ENCODE peak calls at places on chromosomes 13 and 19, in six cellular contexts. V, Z, K, B, L and O are unnamed samples. For H3K4me1, the result is how much of the 10 kb centered on the place peaks cover.

GRCh38 chr19:48962029-48962848 is 2.9 kb upstream of the FTL start:
- DNase-seq in V (peak), K (no peak), Z (peak), B (peak), L (peak), O (peak)

GRCh38 chr19:17863520-17864182 is 3.9 kb downstream of the RPL18A start:
- DNase-seq in B (no peak), V (no peak), K (no peak), L (no peak), Z (no peak), O (no peak)

GRCh38 chr19:37867831-37868230 is 38.6 kb downstream of the WDR87 start:
- DNase-seq in V (no peak), K (peak), Z (no peak), L (no peak), B (no peak), O (no peak)

GRCh38 chr13:113935523-113935922 is 38.4 kb downstream of the C13orf46 start:
- DNase-seq in V (no peak), K (no peak), Z (peak), B (no peak), L (no peak), O (peak)

GRCh38 chr13:89066868-89067466 is 1395.8 kb downstream of the SLITRK5 start:
- DNase-seq in L (no peak), V (no peak), B (no peak), Z (no peak), K (peak), O (no peak)

GRCh38 chr19:29806098-29806866 is 5.5 kb upstream of the CCNE1 start:
- DNase-seq in V (peak), K (peak), B (peak), Z (peak), L (peak), O (peak)

GRCh38 chr19:5927439-5927821 is 13.4 kb downstream of the CAPS start:
- DNase-seq in Z (no peak), K (no peak), V (no peak), B (no peak), L (no peak), O (no peak)

GRCh38 chr19:42051166-42052115 is 18.6 kb downstream of the GRIK5 start:
- DNase-seq in V (no peak), B (no peak), K (no peak), L (no peak), Z (no peak), O (no peak)

GRCh38 chr13:40074338-40074737 is 418.9 kb downstream of the COG6 start:
- DNase-seq in K (peak), B (no peak), L (no peak), Z (no peak), V (no peak), O (no peak)

GRCh38 chr19:10516671-10517286 is 468 bp downstream of the S1PR5 start:
- DNase-seq in Z (no peak), L (no peak), K (no peak), V (no peak), B (no peak), O (no peak)

GRCh38 chr13:73416093-73416492 is 357.3 kb downstream of the KLF5 start:
- DNase-seq in Z (no peak), L (no peak), K (peak), B (no peak), V (no peak), O (no peak)

GRCh38 chr19:10292206-10292788 is 2.5 kb downstream of the ICAM5 start:
- DNase-seq in K (no peak), Z (peak), V (peak), L (peak), B (peak), O (peak)

GRCh38 chr19:30666301-30666803 is 294.2 kb downstream of the ZNF536 start:
- DNase-seq in L (no peak), K (no peak), B (no peak), V (peak), Z (no peak), O (no peak)

GRCh38 chr19:42323473-42323851 is 2.0 kb upstream of the MEGF8 start:
- DNase-seq in L (no peak), Z (no peak), V (no peak), B (no peak), K (no peak), O (no peak)

GRCh38 chr13:105464249-105464648 is 1071.2 kb downstream of the EFNB2 start:
- DNase-seq in Z (no peak), K (peak), L (no peak), B (no peak), V (no peak), O (no peak)

GRCh38 chr13:48000559-48001126 is 430 bp downstream of the SUCLA2 start:
- DNase-seq in B (no peak), L (no peak), V (no peak), Z (no peak), K (no peak), O (peak)

GRCh38 chr19:49168421-49168820 is 10.8 kb downstream of the TRPM4 start:
- DNase-seq in B (peak), L (no peak), K (no peak), V (no peak), Z (no peak), O (no peak)

GRCh38 chr13:20227288-20227687 is 4.8 kb downstream of the GJB6 start:
- DNase-seq in K (no peak), B (no peak), V (no peak), Z (no peak), L (no peak), O (no peak)

GRCh38 chr13:104024416-104025170 is 958.4 kb upstream of the SLC10A2 start:
- DNase-seq in K (peak), Z (no peak), L (no peak), B (no peak), V (no peak), O (no peak)

GRCh38 chr19:6164906-6165531 is 29.6 kb downstream of the ACSBG2 start:
- DNase-seq in B (no peak), K (no peak), Z (no peak), L (no peak), V (no peak), O (no peak)

DNA sequence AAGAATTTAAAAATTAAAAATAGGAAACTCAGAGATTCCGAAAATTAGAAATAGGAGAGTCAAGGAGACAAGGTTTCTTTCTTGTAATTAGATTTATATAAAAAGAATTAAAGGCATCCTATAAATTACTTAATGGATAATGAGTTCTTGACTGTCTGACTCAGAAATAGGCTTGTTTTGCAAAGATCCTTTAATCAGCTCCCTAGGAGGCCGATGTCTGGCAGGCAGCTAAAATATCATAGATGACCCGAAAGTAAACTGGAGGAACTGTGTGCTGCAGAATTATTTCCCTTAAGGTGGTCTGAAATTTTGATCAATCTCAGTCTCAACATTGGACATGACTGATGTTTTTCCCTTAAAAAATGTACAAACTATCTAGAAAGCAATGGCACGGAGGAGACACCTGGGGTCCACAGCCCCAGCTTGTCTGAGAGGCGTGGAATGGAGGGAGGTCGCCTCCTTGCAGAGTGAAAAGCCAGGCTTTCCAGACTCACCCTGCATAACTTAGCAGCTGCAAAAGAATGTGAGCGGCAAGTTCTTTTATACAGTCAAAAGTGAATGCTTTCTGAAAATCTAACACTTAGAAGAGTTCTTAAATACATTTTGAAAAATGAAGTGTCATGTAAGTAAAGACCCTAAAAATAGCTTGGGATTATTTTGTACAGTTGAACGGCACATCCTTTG is 44.7 kb downstream of the MBNL2 start:
- DNase-seq in Z (no peak), K (peak), V (no peak), B (no peak), L (no peak), O (no peak)
- H3K4me1 ChIP-seq in Z (half or more), K (under half), V (under half), B (under half), L (under half), O (under half)

GRCh38 chr19:24055548-24055947 is 31.4 kb upstream of the ZNF254 start:
- DNase-seq in L (no peak), Z (no peak), K (no peak), B (no peak), V (no peak), O (no peak)
- H3K27ac ChIP-seq in L (no peak), Z (no peak), K (no peak), B (no peak), V (no peak), O (no peak)

GRCh38 chr19:40597329-40597838 is 3.8 kb upstream of the LTBP4 start:
- DNase-seq in Z (no peak), V (no peak), L (no peak), B (no peak), K (no peak), O (no peak)

GRCh38 chr19:40598121-40598917 is 2.9 kb upstream of the LTBP4 start:
- DNase-seq in K (peak), V (peak), B (peak), L (peak), Z (peak), O (peak)

GRCh38 chr19:40599331-40600085 is 1.7 kb upstream of the LTBP4 start:
- DNase-seq in L (no peak), V (no peak), B (no peak), Z (peak), K (no peak), O (peak)

GRCh38 chr19:40600086-40600917 is 867 bp upstream of the LTBP4 start:
- DNase-seq in V (no peak), L (no peak), K (no peak), Z (peak), B (no peak), O (peak)

GRCh38 chr19:40598918-40599307 is 2.3 kb upstream of the LTBP4 start:
- DNase-seq in K (no peak), B (no peak), Z (peak), L (no peak), V (no peak), O (no peak)
- H3K4me1 ChIP-seq in K (under half), B (under half), Z (half or more), L (under half), V (half or more), O (under half)

GRCh38 chr19:33686687-33687541 is 65.2 kb downstream of the CHST8 start:
- DNase-seq in Z (peak), B (peak), K (no peak), L (no peak), V (peak), O (no peak)
- H3K27ac ChIP-seq in Z (no peak), B (no peak), K (no peak), L (no peak), V (no peak), O (no peak)

GRCh38 chr13:33128134-33128533 is 111.9 kb downstream of the KL start:
- DNase-seq in B (no peak), K (no peak), Z (no peak), V (no peak), L (no peak), O (no peak)

GRCh38 chr13:33132644-33133440 is 116.6 kb downstream of the KL start:
- DNase-seq in B (no peak), L (no peak), Z (no peak), V (no peak), K (peak), O (no peak)

GRCh38 chr13:33126909-33127607 is 110.8 kb downstream of the KL start:
- DNase-seq in V (no peak), K (peak), Z (no peak), B (peak), L (no peak), O (no peak)

GRCh38 chr13:33129094-33129832 is 113.0 kb downstream of the KL start:
- DNase-seq in Z (no peak), L (no peak), K (no peak), V (no peak), B (peak), O (no peak)

DNA sequence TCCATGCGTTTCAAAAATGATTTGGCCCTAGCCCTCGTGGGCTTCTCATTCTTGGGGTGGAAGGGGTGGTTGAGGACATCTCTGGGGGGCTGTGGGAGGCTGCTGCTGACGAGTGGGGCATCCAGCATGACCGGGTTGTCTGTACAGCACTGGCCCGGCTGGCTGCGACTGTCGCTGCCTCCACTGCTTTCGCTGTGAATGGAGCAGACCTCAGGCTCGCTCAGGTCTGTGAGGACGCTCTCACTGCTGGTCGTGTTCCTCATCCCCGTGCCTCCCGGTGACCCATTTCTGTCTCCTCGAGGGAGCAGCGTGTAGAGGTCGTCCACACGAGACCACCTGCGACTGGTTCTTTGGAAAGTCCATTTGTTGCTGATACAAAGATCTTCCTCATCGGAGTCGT is 113.7 kb downstream of the KL start:
- DNase-seq in B (no peak), K (no peak), V (no peak), Z (no peak), L (no peak), O (no peak)
- H3K4me1 ChIP-seq in B (under half), K (under half), V (under half), Z (under half), L (under half), O (under half)

DNA sequence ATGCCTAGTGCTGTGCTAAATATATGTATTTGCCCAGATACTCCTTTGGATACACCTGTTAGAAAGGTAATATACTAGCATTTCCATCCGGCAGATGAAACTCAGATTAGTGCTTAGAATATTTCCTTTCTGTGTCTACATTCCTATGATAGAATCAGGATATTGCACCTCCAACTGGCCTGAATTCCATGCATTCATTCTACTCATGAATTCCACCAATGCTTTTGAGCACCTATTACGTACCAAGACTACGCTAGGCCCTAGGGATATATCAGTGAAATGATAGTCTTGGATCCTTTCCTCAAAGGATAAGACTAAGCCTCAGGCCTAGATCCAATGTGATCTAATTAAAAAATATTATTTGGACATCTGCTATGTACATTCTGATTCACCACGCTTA is 223.8 kb upstream of the SERP2 start:
- DNase-seq in K (no peak), B (no peak), Z (no peak), L (no peak), V (no peak), O (no peak)
- H3K27ac ChIP-seq in K (no peak), B (no peak), Z (peak), L (no peak), V (no peak), O (no peak)

GRCh38 chr19:19142347-19142746 is 4.1 kb upstream of the TMEM161A start:
- DNase-seq in V (no peak), L (no peak), Z (no peak), K (no peak), B (no peak), O (no peak)

GRCh38 chr19:19146000-19146608 is 7.8 kb upstream of the TMEM161A start:
- DNase-seq in L (peak), Z (peak), B (peak), V (peak), K (no peak), O (peak)

GRCh38 chr19:19147344-19147743 is 9.1 kb upstream of the TMEM161A start:
- DNase-seq in B (no peak), Z (no peak), K (no peak), V (no peak), L (no peak), O (no peak)

GRCh38 chr19:19146865-19147264 is 8.6 kb upstream of the TMEM161A start:
- DNase-seq in B (no peak), L (no peak), K (no peak), Z (no peak), V (no peak), O (no peak)

GRCh38 chr19:19145281-19145999 is 7.2 kb upstream of the TMEM161A start:
- DNase-seq in Z (no peak), K (no peak), V (peak), L (no peak), B (peak), O (no peak)
- H3K4me1 ChIP-seq in Z (under half), K (under half), V (under half), L (under half), B (under half), O (under half)

GRCh38 chr13:110563463-110563774 is 1.9 kb upstream of the RAB20 start:
- DNase-seq in K (no peak), L (no peak), B (no peak), Z (no peak), V (no peak), O (peak)
- H3K27ac ChIP-seq in K (no peak), L (no peak), B (no peak), Z (no peak), V (no peak), O (no peak)

GRCh38 chr19:50415661-50416033 is 3.1 kb upstream of the SPIB start:
- DNase-seq in K (no peak), B (no peak), V (peak), L (peak), Z (no peak), O (no peak)
- H3K4me1 ChIP-seq in K (under half), B (under half), V (under half), L (under half), Z (under half), O (under half)

DNA sequence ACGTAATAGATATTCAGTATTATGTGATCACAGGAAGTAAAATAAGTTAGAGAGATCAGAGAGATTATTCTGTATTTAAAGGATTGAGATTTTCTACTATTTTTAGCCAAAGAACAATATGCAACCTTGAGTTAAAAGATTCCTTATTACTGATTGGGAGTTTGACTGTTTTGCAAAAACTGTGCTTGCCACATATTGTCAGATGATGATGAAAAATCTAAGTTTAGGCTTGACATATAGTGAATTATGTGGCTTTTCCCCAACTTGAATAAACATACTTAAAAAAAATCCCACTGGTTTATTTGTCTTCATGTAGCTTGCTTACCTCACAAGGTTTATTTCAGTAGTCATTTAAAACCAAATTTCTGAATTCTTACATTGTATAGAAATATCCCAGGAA is 194.4 kb downstream of the KCNRG start:
- DNase-seq in L (no peak), V (no peak), K (no peak), B (no peak), Z (no peak), O (no peak)
- H3K27ac ChIP-seq in L (no peak), V (no peak), K (peak), B (no peak), Z (no peak), O (no peak)